ENCODE peak calls at places on chromosome 17, in seven cellular contexts. V is MM.1S; U is thoracic aorta; S is Peyer's patch; D is CD8-positive, alpha-beta memory T cell; P is endothelial cell of umbilical vein; I is OCI-LY7. L is an unnamed sample.

GRCh38 chr17:81050645-81051625 is 16.0 kb downstream of the BAIAP2 start:
- DNase-seq in S (no peak), I (no peak), U (no peak), D (no peak), V (no peak), P (no peak), L (no peak)

GRCh38 chr17:4536742-4537411 is 18.3 kb downstream of the MYBBP1A start:
- DNase-seq in S (no peak), P (peak; percentile 43), V (no peak), U (no peak), I (no peak), D (no peak), L (no peak)

GRCh38 chr17:80826955-80827645 is 164.5 kb upstream of the CHMP6 start:
- DNase-seq in P (peak; percentile 95), V (no peak), I (no peak), S (peak; percentile 34), U (peak; percentile 84), D (no peak), L (no peak)

GRCh38 chr17:77531641-77532040 is 390.9 kb downstream of the SEC14L1 start:
- DNase-seq in P (no peak), U (no peak), S (no peak), V (no peak), I (no peak), D (no peak), L (no peak)

GRCh38 chr17:17071531-17072360 is 29.5 kb downstream of the MPRIP start:
- DNase-seq in V (no peak), U (no peak), S (peak; percentile 40), I (no peak), P (no peak), D (no peak), L (no peak)

GRCh38 chr17:48601528-48602430 is 3.0 kb downstream of the HOXB6 start:
- DNase-seq in D (no peak), S (peak; percentile 78), U (no peak), P (no peak), V (no peak), I (no peak), L (no peak)

GRCh38 chr17:78658281-78658785 is 81.1 kb upstream of the DNAH17 start:
- DNase-seq in S (peak; percentile 24), P (no peak), I (no peak), U (no peak), V (no peak), D (no peak), L (no peak)

GRCh38 chr17:77465358-77466041 is 324.7 kb downstream of the SEC14L1 start:
- DNase-seq in S (no peak), I (peak; percentile 96), V (peak; percentile 85), U (peak; percentile 27), D (peak; percentile 56), P (peak; percentile 55), L (peak; percentile 88)

GRCh38 chr17:66518677-66519076 is 216.3 kb downstream of the PRKCA start:
- DNase-seq in P (no peak), D (no peak), I (no peak), V (no peak), S (no peak), U (no peak), L (no peak)

GRCh38 chr17:50687200-50688066 is 20.3 kb downstream of the ANKRD40 start:
- DNase-seq in I (no peak), U (no peak), P (no peak), D (no peak), V (no peak), S (no peak), L (no peak)

GRCh38 chr17:66341462-66341861 is 39.0 kb downstream of the PRKCA start:
- DNase-seq in S (no peak), P (no peak), I (no peak), U (no peak), V (no peak), D (no peak), L (no peak)

GRCh38 chr17:78747479-78747878 is 34.6 kb downstream of the CYTH1 start:
- DNase-seq in V (peak; percentile 7), I (no peak), D (no peak), U (no peak), P (no peak), S (no peak), L (no peak)

GRCh38 chr17:80030730-80031410 is 4.8 kb downstream of the TBC1D16 start:
- DNase-seq in D (no peak), V (no peak), S (peak; percentile 67), U (no peak), P (no peak), I (no peak), L (no peak)

GRCh38 chr17:64682261-64683181 is 20.4 kb upstream of the SMURF2 start:
- DNase-seq in D (no peak), I (no peak), P (peak; percentile 62), U (no peak), S (no peak), V (no peak), L (no peak)

GRCh38 chr17:80807014-80807413 is 184.6 kb upstream of the CHMP6 start:
- DNase-seq in P (no peak), D (no peak), I (no peak), U (no peak), V (no peak), S (no peak), L (no peak)

GRCh38 chr17:17568772-17569195 is 22.7 kb downstream of the PEMT start:
- DNase-seq in S (peak; percentile 90), U (no peak), D (peak; percentile 43), V (peak; percentile 27), P (peak; percentile 38), I (peak; percentile 52), L (peak; percentile 29)

GRCh38 chr17:61412860-61413653 is 13.4 kb downstream of the TBX2 start:
- DNase-seq in S (no peak), V (no peak), U (no peak), I (no peak), P (no peak), D (no peak), L (no peak)

GRCh38 chr17:48639136-48639535 is 13.0 kb upstream of the HOXB9 start:
- DNase-seq in I (no peak), P (no peak), D (no peak), V (no peak), S (peak; percentile 82), U (no peak), L (no peak)

GRCh38 chr17:49452173-49452572 is 37.5 kb upstream of the PHB1 start:
- DNase-seq in S (no peak), I (no peak), V (no peak), U (no peak), P (no peak), D (no peak), L (no peak)

GRCh38 chr17:78999056-78999768 is 10.4 kb downstream of the CANT1 start:
- DNase-seq in V (no peak), D (no peak), I (no peak), U (no peak), P (no peak), S (no peak), L (no peak)

GRCh38 chr17:48522031-48522593 is 8.7 kb downstream of the HOXB1 start:
- DNase-seq in V (no peak), I (no peak), S (no peak), U (no peak), P (peak; percentile 41), D (no peak), L (no peak)

GRCh38 chr17:32518856-32519768 is 32.3 kb downstream of the CDK5R1 start:
- DNase-seq in U (no peak), S (peak; percentile 62), P (peak; percentile 49), D (peak; percentile 44), V (no peak), I (no peak), L (peak; percentile 49)

GRCh38 chr17:77352441-77352840 is 211.7 kb downstream of the SEC14L1 start:
- DNase-seq in S (no peak), P (no peak), I (no peak), D (no peak), V (no peak), U (no peak), L (no peak)

DNA sequence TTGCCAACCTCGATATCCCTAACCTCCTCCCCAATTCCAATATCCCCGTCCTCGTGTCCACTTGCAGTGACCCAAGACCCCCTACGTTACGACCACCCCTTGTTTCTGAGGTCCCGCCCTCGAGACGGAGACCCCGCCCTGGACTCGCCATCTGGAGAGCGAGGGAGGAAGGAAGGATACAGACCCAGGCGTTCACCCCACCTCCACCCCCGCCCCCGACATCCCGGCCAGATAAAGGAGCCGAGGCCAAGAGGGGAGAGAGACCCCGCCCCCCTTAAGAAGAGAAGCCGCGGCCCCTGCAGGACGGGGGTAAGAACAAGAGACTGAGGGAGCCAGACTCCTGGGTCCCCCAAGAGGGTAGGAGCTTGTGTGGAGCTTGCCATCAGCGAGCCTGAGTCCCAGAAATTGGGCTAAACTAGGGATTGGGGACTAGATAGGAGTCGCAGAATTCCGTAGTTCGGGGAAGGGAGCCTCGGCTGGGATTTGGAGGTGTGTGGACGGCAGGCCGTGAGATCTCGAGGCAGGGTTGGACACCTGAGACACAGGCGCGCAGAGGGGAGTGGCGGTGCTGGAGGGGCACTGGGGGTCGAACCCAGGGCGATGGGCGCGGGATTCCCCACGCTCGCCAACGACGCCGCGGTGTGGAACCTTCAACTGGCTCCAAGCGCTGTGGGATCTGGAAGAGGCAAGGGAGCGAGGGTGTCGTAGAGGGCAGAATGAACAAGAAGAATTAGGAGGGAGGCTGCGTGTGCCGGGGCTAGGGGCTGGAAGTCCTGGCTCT is at the start of gene BCL6B:
- DNase-seq in I (no peak), S (no peak), U (no peak), P (peak; percentile 78), D (no peak), V (no peak), L (no peak)
- H3K4me1 ChIP-seq in I (peaks cover 10% of the 10 kb centered on the region), S (peaks cover 11% of the 10 kb centered on the region), U (peaks cover 33% of the 10 kb centered on the region), P (peaks cover 66% of the 10 kb centered on the region), D (peaks cover 25% of the 10 kb centered on the region), V (peaks cover 11% of the 10 kb centered on the region), L (peaks cover 21% of the 10 kb centered on the region)

GRCh38 chr17:73877962-73878361 is 233.7 kb upstream of the SDK2 start:
- DNase-seq in U (no peak), I (no peak), P (no peak), S (no peak), D (no peak), V (no peak), L (no peak)
- H3K9me3 ChIP-seq in U (no peaks in the 10 kb centered on the region), I (no peaks in the 10 kb centered on the region), P (peaks cover 15% of the 10 kb centered on the region), S (no peaks in the 10 kb centered on the region), D (no peaks in the 10 kb centered on the region), V (no peaks in the 10 kb centered on the region), L (no peaks in the 10 kb centered on the region)

DNA sequence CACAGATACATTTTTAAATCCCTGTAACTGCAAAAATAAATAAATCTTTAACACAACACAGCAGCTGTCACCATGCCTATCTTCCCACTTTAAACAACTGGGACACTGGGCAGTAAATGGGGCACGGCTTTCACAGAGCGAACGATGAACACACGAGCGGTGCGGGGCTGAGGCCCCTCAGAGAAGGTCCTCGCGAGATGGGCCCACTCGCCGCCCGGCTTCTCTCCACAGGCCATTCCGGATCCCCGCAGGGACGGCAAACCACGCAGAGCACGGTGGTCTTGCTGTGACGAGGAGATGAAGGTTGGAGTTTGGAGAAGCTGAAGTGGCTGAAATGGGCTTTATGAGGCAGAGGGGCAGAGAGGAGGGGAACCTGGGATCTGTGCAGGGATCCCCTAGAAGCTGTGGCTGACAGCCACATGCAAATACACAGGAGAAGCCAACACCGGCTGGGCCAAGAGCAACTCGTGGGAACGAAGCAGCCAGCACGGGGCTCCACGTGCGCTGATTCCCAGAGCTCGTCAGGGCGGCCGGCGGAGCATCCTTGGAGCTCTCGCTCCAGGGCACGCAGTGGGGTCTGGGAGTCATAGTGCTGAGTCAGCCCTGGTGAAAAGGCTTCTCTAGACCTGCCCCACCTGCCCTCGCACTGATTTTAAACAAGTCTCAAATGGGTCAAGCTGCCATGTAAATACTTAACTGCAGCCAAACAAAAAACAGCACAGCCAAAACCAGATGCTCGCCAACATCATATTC is 31.7 kb downstream of the CCDC57 start:
- DNase-seq in P (no peak), I (no peak), U (no peak), V (no peak), S (no peak), D (no peak), L (no peak)
- H3K4me1 ChIP-seq in P (no peaks in the 10 kb centered on the region), I (no peaks in the 10 kb centered on the region), U (no peaks in the 10 kb centered on the region), V (no peaks in the 10 kb centered on the region), S (no peaks in the 10 kb centered on the region), D (no peaks in the 10 kb centered on the region), L (no peaks in the 10 kb centered on the region)

GRCh38 chr17:27082775-27083154 is 211.1 kb upstream of the WSB1 start:
- DNase-seq in I (no peak), D (no peak), V (no peak), P (no peak), S (no peak), U (no peak), L (no peak)
- H3K9me3 ChIP-seq in I (no peaks in the 10 kb centered on the region), D (no peaks in the 10 kb centered on the region), V (no peaks in the 10 kb centered on the region), P (peaks cover 1% of the 10 kb centered on the region), S (no peaks in the 10 kb centered on the region), U (no peaks in the 10 kb centered on the region), L (no peaks in the 10 kb centered on the region)